ENCODE peak calls at places on chromosomes 3 and 15, in eight cellular contexts. U is GM23248; N is prostate gland; L is mesendoderm; K is H1; Q is body of pancreas; E is CD8-positive, alpha-beta memory T cell; J is hepatocyte. X is an unnamed sample.

GRCh38 chr15:76973362-76973743 is 21.6 kb upstream of the PSTPIP1 start:
- DNase-seq in U (peak), N (no peak), L (peak), K (peak), Q (peak), E (peak), J (no peak), X (no peak)

GRCh38 chr15:35549567-35549966 is 3.6 kb upstream of the DPH6 start:
- DNase-seq in U (no peak), N (no peak), L (peak), K (no peak), Q (no peak), E (no peak), J (no peak), X (no peak)

GRCh38 chr15:30859091-30859874 is 44.4 kb upstream of the FAN1 start:
- DNase-seq in U (peak), N (no peak), L (peak), K (no peak), Q (no peak), E (no peak), J (peak), X (no peak)

GRCh38 chr15:58527573-58528196 is 95.9 kb downstream of the LIPC start:
- DNase-seq in U (no peak), N (no peak), L (no peak), K (no peak), Q (no peak), E (no peak), J (no peak), X (no peak)

GRCh38 chr3:157958471-157958870 is 147.7 kb downstream of the SHOX2 start:
- DNase-seq in U (no peak), N (no peak), L (peak), K (no peak), Q (no peak), E (no peak), J (no peak), X (no peak)

GRCh38 chr15:41922353-41922752 is 28.5 kb upstream of the SPTBN5 start:
- DNase-seq in U (no peak), N (no peak), L (no peak), K (no peak), Q (no peak), E (no peak), J (no peak), X (no peak)

GRCh38 chr3:64088408-64089136 is 65.3 kb upstream of the PSMD6 start:
- DNase-seq in U (no peak), N (no peak), L (peak), K (no peak), Q (no peak), E (no peak), J (no peak), X (no peak)

GRCh38 chr15:83112233-83112958 is 5.0 kb downstream of the TM6SF1 start:
- DNase-seq in U (no peak), N (no peak), L (no peak), K (no peak), Q (no peak), E (no peak), J (no peak), X (peak)

GRCh38 chr15:40072216-40072990 is 33.4 kb upstream of the SRP14 start:
- DNase-seq in U (no peak), N (no peak), L (no peak), K (no peak), Q (no peak), E (no peak), J (no peak), X (no peak)

GRCh38 chr15:84400017-84400740 is 164.6 kb downstream of the GOLGA6L4 start:
- DNase-seq in U (no peak), N (no peak), L (no peak), K (no peak), Q (no peak), E (no peak), J (no peak), X (no peak)

GRCh38 chr3:33152363-33153360 is 38.8 kb downstream of the CRTAP start:
- DNase-seq in U (peak), N (no peak), L (no peak), K (no peak), Q (no peak), E (no peak), J (no peak), X (no peak)

GRCh38 chr3:30872879-30873278 is 21.6 kb downstream of the GADL1 start:
- DNase-seq in U (peak), N (no peak), L (no peak), K (no peak), Q (no peak), E (no peak), J (no peak), X (no peak)

GRCh38 chr3:71088019-71088711 is 495.4 kb downstream of the FOXP1 start:
- DNase-seq in U (no peak), N (no peak), L (no peak), K (no peak), Q (no peak), E (no peak), J (no peak), X (no peak)

GRCh38 chr3:170049146-170050000 is 11.6 kb downstream of the GPR160 start:
- DNase-seq in U (peak), N (peak), L (no peak), K (no peak), Q (peak), E (no peak), J (no peak), X (no peak)

GRCh38 chr3:181302960-181303359 is 313.4 kb upstream of the DNAJC19 start:
- DNase-seq in U (no peak), N (no peak), L (no peak), K (no peak), Q (no peak), E (no peak), J (no peak), X (no peak)

GRCh38 chr3:4750306-4751056 is 228.8 kb upstream of the BHLHE40 start:
- DNase-seq in U (peak), N (peak), L (peak), K (no peak), Q (no peak), E (no peak), J (peak), X (peak)

GRCh38 chr15:35546581-35547381 is 816 bp upstream of the DPH6 start:
- DNase-seq in U (no peak), N (no peak), L (no peak), K (no peak), Q (peak), E (no peak), J (no peak), X (peak)

GRCh38 chr15:35487417-35487816 is 58.5 kb downstream of the DPH6 start:
- DNase-seq in U (no peak), N (no peak), L (no peak), K (no peak), Q (no peak), E (no peak), J (no peak), X (no peak)

GRCh38 chr3:24522155-24522579 is 27.5 kb upstream of the THRB start:
- DNase-seq in U (no peak), N (no peak), L (peak), K (no peak), Q (no peak), E (no peak), J (peak), X (no peak)

GRCh38 chr15:89665449-89666146 is 10.3 kb upstream of the KIF7 start:
- DNase-seq in U (peak), N (peak), L (peak), K (no peak), Q (peak), E (no peak), J (peak), X (peak)

GRCh38 chr15:85354432-85354831 is 26.0 kb upstream of the AKAP13 start:
- DNase-seq in U (peak), N (no peak), L (peak), K (no peak), Q (no peak), E (no peak), J (no peak), X (no peak)

GRCh38 chr15:28950916-28951315 is 65.1 kb downstream of the APBA2 start:
- DNase-seq in U (no peak), N (no peak), L (no peak), K (no peak), Q (no peak), E (no peak), J (no peak), X (no peak)

GRCh38 chr3:45417949-45418847 is 29.8 kb downstream of the LARS2 start:
- DNase-seq in U (no peak), N (peak), L (no peak), K (no peak), Q (peak), E (no peak), J (no peak), X (no peak)

GRCh38 chr3:141915016-141915415 is 38.6 kb downstream of the ATP1B3 start:
- DNase-seq in U (peak), N (no peak), L (no peak), K (no peak), Q (no peak), E (no peak), J (no peak), X (no peak)

GRCh38 chr3:191070201-191070600 is 128.8 kb upstream of the OSTN start:
- DNase-seq in U (peak), N (no peak), L (no peak), K (no peak), Q (no peak), E (no peak), J (no peak), X (no peak)

GRCh38 chr3:175432338-175433025 is 573.3 kb downstream of the NAALADL2 start:
- DNase-seq in U (peak), N (no peak), L (no peak), K (no peak), Q (no peak), E (no peak), J (no peak), X (no peak)

GRCh38 chr3:55322649-55323048 is 164.5 kb downstream of the WNT5A start:
- DNase-seq in U (no peak), N (no peak), L (no peak), K (no peak), Q (no peak), E (no peak), J (peak), X (no peak)

GRCh38 chr3:101676765-101677435 is at the start of gene ZBTB11:
- DNase-seq in U (peak), N (peak), L (peak), K (peak), Q (peak), E (peak), J (peak), X (peak)

GRCh38 chr3:112671930-112672715 is 31.2 kb upstream of the CCDC80 start:
- DNase-seq in U (peak), N (no peak), L (peak), K (no peak), Q (no peak), E (no peak), J (peak), X (no peak)

GRCh38 chr15:55168350-55168974 is 28.3 kb downstream of the RSL24D1 start:
- DNase-seq in U (peak), N (peak), L (peak), K (peak), Q (peak), E (peak), J (peak), X (peak)

GRCh38 chr15:31563421-31563820 is 236.8 kb downstream of the KLF13 start:
- DNase-seq in U (no peak), N (no peak), L (no peak), K (no peak), Q (no peak), E (no peak), J (no peak), X (no peak)

GRCh38 chr3:196081834-196082470 is at the start of gene TFRC:
- DNase-seq in U (peak), N (peak), L (peak), K (peak), Q (peak), E (peak), J (peak), X (peak)

GRCh38 chr3:196080997-196081833 is 675 bp downstream of the TFRC start:
- DNase-seq in U (peak), N (peak), L (peak), K (no peak), Q (peak), E (peak), J (peak), X (peak)

GRCh38 chr3:196076721-196077120 is 5.2 kb downstream of the TFRC start:
- DNase-seq in U (no peak), N (no peak), L (no peak), K (no peak), Q (no peak), E (no peak), J (no peak), X (no peak)

GRCh38 chr3:196082471-196082971 is 631 bp upstream of the TFRC start:
- DNase-seq in U (no peak), N (no peak), L (no peak), K (no peak), Q (no peak), E (no peak), J (no peak), X (no peak)

GRCh38 chr3:196080517-196080841 is 1.4 kb downstream of the TFRC start:
- DNase-seq in U (no peak), N (no peak), L (peak), K (no peak), Q (no peak), E (no peak), J (no peak), X (no peak)
- H3K27ac ChIP-seq in U (no peak), N (peak), L (no peak), K (no peak), Q (peak), E (peak), J (peak), X (no peak)

DNA sequence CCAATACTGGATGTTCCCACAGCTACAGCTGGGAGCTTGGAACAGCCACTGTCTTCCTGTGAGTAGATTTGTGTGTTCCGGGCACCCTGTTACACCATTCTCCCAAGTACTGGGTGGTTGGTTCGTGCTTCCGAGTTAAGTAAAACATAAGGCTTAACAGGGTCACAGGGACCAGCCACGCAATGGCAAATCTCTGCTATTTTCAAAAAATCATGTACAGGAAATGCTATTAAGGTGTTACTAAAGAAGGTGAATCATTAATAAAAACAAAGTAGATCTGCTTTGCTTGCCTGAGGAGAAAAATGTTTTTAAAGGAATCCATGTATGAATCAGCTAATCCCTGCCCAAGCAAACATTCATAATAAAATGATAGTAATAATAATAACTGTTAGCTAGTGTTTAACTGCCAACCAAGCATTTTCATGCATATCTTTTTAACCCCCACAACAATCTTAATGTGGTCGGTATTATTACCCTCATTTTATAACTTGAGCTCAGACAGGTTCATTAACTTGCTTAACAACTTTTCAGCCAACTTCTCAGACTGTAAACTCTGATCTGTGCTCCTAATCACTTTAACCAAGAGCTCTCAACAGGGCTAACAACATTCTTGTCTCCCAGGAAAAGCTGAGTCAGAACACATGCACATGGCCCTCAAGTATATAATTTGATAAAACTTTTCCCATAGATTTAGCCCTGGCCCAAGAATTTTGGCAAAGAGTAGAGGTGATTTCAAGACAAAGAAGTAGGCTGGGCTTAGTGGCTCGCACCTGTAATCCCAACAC is 2.7 kb upstream of the C2CD4A start:
- DNase-seq in U (peak), N (no peak), L (peak), K (no peak), Q (peak), E (no peak), J (peak), X (no peak)
- H3K27ac ChIP-seq in U (no peak), N (no peak), L (no peak), K (no peak), Q (peak), E (no peak), J (peak), X (no peak)

GRCh38 chr3:150278843-150279341 is 129.2 kb upstream of the TSC22D2 start:
- DNase-seq in U (no peak), N (no peak), L (peak), K (no peak), Q (no peak), E (no peak), J (peak), X (no peak)

GRCh38 chr3:150274372-150274771 is 133.7 kb upstream of the TSC22D2 start:
- DNase-seq in U (no peak), N (no peak), L (no peak), K (no peak), Q (no peak), E (no peak), J (no peak), X (no peak)

GRCh38 chr3:150271578-150271930 is 136.5 kb upstream of the TSC22D2 start:
- DNase-seq in U (no peak), N (no peak), L (no peak), K (no peak), Q (no peak), E (no peak), J (no peak), X (no peak)

GRCh38 chr3:150277444-150277843 is 130.7 kb upstream of the TSC22D2 start:
- DNase-seq in U (no peak), N (no peak), L (no peak), K (no peak), Q (no peak), E (no peak), J (no peak), X (no peak)

GRCh38 chr3:150275946-150276345 is 132.2 kb upstream of the TSC22D2 start:
- DNase-seq in U (peak), N (no peak), L (no peak), K (no peak), Q (no peak), E (no peak), J (no peak), X (no peak)
- H3K27ac ChIP-seq in U (peak), N (no peak), L (no peak), K (no peak), Q (no peak), E (no peak), J (no peak), X (no peak)

DNA sequence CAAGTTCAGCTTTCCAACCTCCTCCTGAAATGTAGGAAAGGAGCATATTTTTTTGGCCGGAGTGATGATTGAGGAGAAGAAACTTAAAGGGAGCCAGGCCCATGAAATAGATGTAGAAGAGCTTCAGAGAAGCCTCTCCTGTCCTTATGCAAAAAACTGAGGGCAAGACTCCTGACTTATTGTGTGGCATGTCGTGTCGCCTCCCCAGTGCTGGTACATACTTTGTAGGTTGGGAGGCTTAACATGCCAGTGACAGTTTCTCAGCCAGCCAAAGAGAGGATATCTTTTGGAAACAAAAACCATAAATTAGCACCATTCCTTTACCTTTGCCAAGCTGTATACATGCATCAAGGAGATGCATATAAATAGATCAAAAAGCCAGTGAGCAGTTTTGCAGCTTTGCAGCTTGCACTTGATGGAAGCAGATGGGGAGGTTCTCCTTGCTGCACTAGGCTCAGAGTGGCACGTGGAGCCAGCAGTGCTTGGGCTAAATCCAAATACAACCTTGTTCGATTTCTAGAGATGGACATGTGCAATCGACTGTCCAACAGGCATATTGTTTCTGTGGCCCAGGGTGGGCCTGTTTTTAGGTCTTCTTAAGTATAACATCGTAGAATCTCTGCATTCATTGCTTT is 10.2 kb downstream of the SLCO3A1 start:
- DNase-seq in U (no peak), N (no peak), L (no peak), K (no peak), Q (no peak), E (no peak), J (no peak), X (no peak)
- H3K27ac ChIP-seq in U (no peak), N (no peak), L (no peak), K (no peak), Q (no peak), E (no peak), J (no peak), X (no peak)

DNA sequence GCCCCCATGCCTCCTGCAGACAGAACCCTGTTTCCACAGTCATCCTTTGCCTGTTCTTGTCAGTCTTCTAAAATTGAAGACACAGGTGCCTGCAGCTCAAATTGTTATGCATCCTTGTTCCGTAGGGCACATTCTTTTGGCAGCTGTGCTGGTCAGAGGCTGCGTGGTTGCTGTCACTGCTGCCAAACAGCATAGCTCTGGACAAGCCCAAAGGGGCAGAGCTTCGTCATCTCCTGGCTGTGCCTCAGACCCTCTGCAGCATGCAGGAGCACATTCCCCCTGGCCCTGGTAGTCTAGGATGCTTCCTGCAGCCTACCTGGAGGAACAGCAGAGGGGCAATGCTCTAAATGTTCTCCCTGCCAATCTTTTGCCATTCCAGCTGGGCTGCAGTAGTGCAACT is 2.1 kb upstream of the FBXL22 start:
- DNase-seq in U (no peak), N (no peak), L (no peak), K (no peak), Q (no peak), E (no peak), J (no peak), X (no peak)
- H3K27ac ChIP-seq in U (no peak), N (no peak), L (no peak), K (no peak), Q (no peak), E (no peak), J (no peak), X (no peak)

GRCh38 chr15:71650603-71651002 is 159.8 kb upstream of the NR2E3 start:
- DNase-seq in U (no peak), N (no peak), L (no peak), K (no peak), Q (no peak), E (no peak), J (no peak), X (no peak)

GRCh38 chr15:71647479-71647792 is 162.9 kb upstream of the NR2E3 start:
- DNase-seq in U (peak), N (no peak), L (no peak), K (no peak), Q (no peak), E (no peak), J (no peak), X (no peak)

GRCh38 chr15:71646767-71647478 is 163.4 kb upstream of the NR2E3 start:
- DNase-seq in U (no peak), N (no peak), L (no peak), K (no peak), Q (no peak), E (no peak), J (no peak), X (no peak)

GRCh38 chr15:71649894-71650293 is 160.5 kb upstream of the NR2E3 start:
- DNase-seq in U (peak), N (no peak), L (no peak), K (no peak), Q (no peak), E (no peak), J (no peak), X (no peak)

GRCh38 chr15:71648095-71648494 is 162.3 kb upstream of the NR2E3 start:
- DNase-seq in U (no peak), N (no peak), L (no peak), K (no peak), Q (no peak), E (no peak), J (no peak), X (no peak)
- H3K27ac ChIP-seq in U (no peak), N (no peak), L (no peak), K (no peak), Q (no peak), E (no peak), J (no peak), X (no peak)

GRCh38 chr15:60396560-60396963 is 1.2 kb downstream of the ANXA2 start:
- DNase-seq in U (peak), N (no peak), L (no peak), K (no peak), Q (no peak), E (no peak), J (no peak), X (no peak)
- H3K27ac ChIP-seq in U (peak), N (peak), L (no peak), K (no peak), Q (peak), E (peak), J (peak), X (peak)

X was measured in adrenal gland.